ENCODE peak calls at places on chromosomes 3 and 15, in five cellular contexts. K is AG09319; O is GM10248; V is activated CD8-positive, alpha-beta memory T cell treated with anti-CD3 and anti-CD28 coated beads for 48 hours; F is upper lobe of right lung. H is an unnamed sample.

GRCh38 chr3:191502583-191502982 is 41.6 kb downstream of the PYDC2 start:
- DNase-seq in O (no peak), K (no peak), F (no peak), V (no peak), H (no peak)

GRCh38 chr3:189123595-189124387 is 48.0 kb upstream of the TPRG1 start:
- DNase-seq in K (no peak), V (no peak), F (no peak), O (no peak), H (no peak)

GRCh38 chr15:66934315-66934930 is 131.0 kb upstream of the SMAD3 start:
- DNase-seq in V (no peak), K (no peak), O (no peak), F (peak), H (no peak)

GRCh38 chr3:52795298-52795900 is 803 bp downstream of the ITIH3 start:
- DNase-seq in K (no peak), F (no peak), O (no peak), V (no peak), H (no peak)

GRCh38 chr15:54131410-54131809 is 153.2 kb downstream of the UNC13C start:
- DNase-seq in O (no peak), V (no peak), F (no peak), K (no peak), H (no peak)

GRCh38 chr3:44803298-44803697 is 41.7 kb downstream of the KIF15 start:
- DNase-seq in F (no peak), O (no peak), K (no peak), V (no peak), H (no peak)

GRCh38 chr3:161552984-161553383 is 56.4 kb downstream of the OTOL1 start:
- DNase-seq in K (no peak), O (no peak), V (no peak), F (no peak), H (no peak)

GRCh38 chr3:27195059-27195458 is 174.1 kb downstream of the NEK10 start:
- DNase-seq in O (no peak), V (no peak), K (no peak), F (no peak), H (no peak)

GRCh38 chr3:111895079-111895478 is 36.0 kb downstream of the PHLDB2 start:
- DNase-seq in V (no peak), O (peak), F (no peak), K (peak), H (no peak)

GRCh38 chr3:115790759-115791158 is 167.4 kb downstream of the GAP43 start:
- DNase-seq in O (peak), V (no peak), F (no peak), K (peak), H (no peak)

GRCh38 chr15:61390138-61390537 is 161.0 kb upstream of the RORA start:
- DNase-seq in K (no peak), O (no peak), V (no peak), F (no peak), H (no peak)

GRCh38 chr3:110881069-110881468 is 190.5 kb upstream of the NECTIN3 start:
- DNase-seq in K (no peak), F (peak), V (no peak), O (no peak), H (no peak)

GRCh38 chr3:108602249-108602934 is 12.9 kb downstream of the DZIP3 start:
- DNase-seq in O (peak), V (no peak), F (no peak), K (no peak), H (no peak)

GRCh38 chr3:174945951-174946350 is 86.8 kb downstream of the NAALADL2 start:
- DNase-seq in V (no peak), O (no peak), K (no peak), F (no peak), H (no peak)

GRCh38 chr15:45320581-45320980 is 57.8 kb downstream of the GATM start:
- DNase-seq in K (no peak), O (no peak), V (no peak), F (no peak), H (no peak)

GRCh38 chr3:112967828-112968227 is 7.1 kb downstream of the CD200R1 start:
- DNase-seq in F (no peak), O (no peak), V (no peak), K (no peak), H (no peak)

GRCh38 chr3:20563236-20563635 is 377.2 kb upstream of the SGO1 start:
- DNase-seq in O (no peak), F (no peak), V (no peak), K (no peak), H (no peak)

GRCh38 chr15:92271179-92271578 is 122.5 kb upstream of the ST8SIA2 start:
- DNase-seq in V (no peak), O (no peak), K (no peak), F (no peak), H (no peak)

GRCh38 chr15:44710236-44711088 is 661 bp downstream of the PATL2 start:
- DNase-seq in K (no peak), V (no peak), F (no peak), O (peak), H (peak)

GRCh38 chr15:89785771-89786135 is 9.6 kb downstream of the MESP2 start:
- DNase-seq in K (no peak), F (no peak), V (no peak), O (no peak), H (no peak)

GRCh38 chr15:95298729-95299128 is 1031.8 kb upstream of the NR2F2 start:
- DNase-seq in K (no peak), V (no peak), O (no peak), F (no peak), H (no peak)

GRCh38 chr15:93801206-93801605 is 430.2 kb upstream of the MCTP2 start:
- DNase-seq in K (no peak), V (no peak), F (no peak), O (no peak), H (no peak)

GRCh38 chr3:14988988-14989394 is 41.6 kb downstream of the NR2C2 start:
- DNase-seq in V (no peak), K (no peak), F (no peak), O (peak), H (peak)

GRCh38 chr3:190631295-190631694 is 117.4 kb downstream of the IL1RAP start:
- DNase-seq in V (no peak), K (no peak), O (no peak), F (no peak), H (no peak)

GRCh38 chr3:120139140-120139539 is 44.9 kb upstream of the GSK3B start:
- DNase-seq in V (no peak), K (no peak), O (no peak), F (no peak), H (no peak)

GRCh38 chr3:120450914-120451669 is at the start of gene FSTL1:
- DNase-seq in F (peak), O (no peak), K (no peak), V (no peak), H (peak)

GRCh38 chr3:6994081-6994668 is 133.3 kb downstream of the GRM7 start:
- DNase-seq in V (no peak), F (no peak), K (no peak), O (no peak), H (no peak)

GRCh38 chr15:76996526-76997401 is 1.8 kb downstream of the PSTPIP1 start:
- DNase-seq in V (no peak), K (no peak), F (peak), O (no peak), H (no peak)

GRCh38 chr15:36448418-36448817 is 131.0 kb upstream of the CDIN1 start:
- DNase-seq in V (no peak), O (no peak), K (no peak), F (no peak), H (no peak)

GRCh38 chr3:69115731-69116130 is 6.7 kb downstream of the LMOD3 start:
- DNase-seq in K (no peak), O (no peak), V (no peak), F (no peak), H (no peak)

GRCh38 chr15:32802296-32802936 is 84.6 kb downstream of the GREM1 start:
- DNase-seq in F (no peak), K (peak), O (no peak), V (no peak), H (no peak)

H was measured in germinal center.